ENCODE peak calls at places on chromosomes 11 and 22, in four cellular contexts. Q, L, N and X are unnamed samples.

GRCh38 chr11:66071326-66071870 is 1.3 kb downstream of the PACS1 start:
- DNase-seq in L (no peak), Q (no peak), N (no peak), X (no peak)

GRCh38 chr11:87180743-87181142 is 143.0 kb downstream of the TMEM135 start:
- DNase-seq in N (no peak), L (no peak), Q (no peak), X (no peak)

GRCh38 chr22:27672721-27673387 is 128.7 kb downstream of the MN1 start:
- DNase-seq in N (no peak), Q (no peak), L (no peak), X (no peak)

GRCh38 chr22:44182591-44183588 is 2.2 kb downstream of the PARVG start:
- DNase-seq in N (no peak), L (no peak), Q (no peak), X (no peak)

GRCh38 chr22:25774575-25775026 is 32.6 kb downstream of the MYO18B start:
- DNase-seq in Q (no peak), L (no peak), N (peak; percentile 84), X (peak; percentile 80)

GRCh38 chr11:48006301-48006992 is 26.1 kb downstream of the PTPRJ start:
- DNase-seq in N (no peak), L (peak; percentile 47), Q (no peak), X (no peak)

GRCh38 chr22:17113600-17113999 is 7.6 kb downstream of the TMEM121B start:
- DNase-seq in L (no peak), N (no peak), Q (no peak), X (no peak)

GRCh38 chr11:45644981-45645889 is 20.2 kb downstream of the CHST1 start:
- DNase-seq in L (no peak), Q (no peak), N (no peak), X (no peak)

GRCh38 chr11:5690216-5690615 is 626 bp downstream of the TRIM22 start:
- DNase-seq in N (no peak), Q (no peak), L (no peak), X (no peak)

GRCh38 chr11:127182586-127183203 is 182.1 kb upstream of the KIRREL3 start:
- DNase-seq in L (no peak), N (peak; percentile 41), Q (no peak), X (no peak)

GRCh38 chr11:73652046-73652730 is 5.8 kb downstream of the PLEKHB1 start:
- DNase-seq in N (no peak), L (no peak), Q (no peak), X (no peak)

GRCh38 chr22:48135641-48136040 is 1373.2 kb downstream of the TBC1D22A start:
- DNase-seq in L (no peak), Q (no peak), N (no peak), X (no peak)

GRCh38 chr11:72812968-72813739 is 1.1 kb upstream of the ATG16L2 start:
- DNase-seq in Q (no peak), L (peak; percentile 71), N (peak; percentile 67), X (peak; percentile 72)

GRCh38 chr11:12918667-12919066 is 90.4 kb upstream of the RASSF10 start:
- DNase-seq in Q (no peak), N (no peak), L (no peak), X (no peak)

GRCh38 chr11:62680825-62681240 is 2.0 kb upstream of the UBXN1 start:
- DNase-seq in L (peak; percentile 38), N (peak; percentile 71), Q (no peak), X (no peak)

GRCh38 chr11:123601136-123601535 is 53.3 kb downstream of the SCN3B start:
- DNase-seq in N (no peak), Q (no peak), L (no peak), X (no peak)

GRCh38 chr22:47437110-47437509 is 674.7 kb downstream of the TBC1D22A start:
- DNase-seq in N (no peak), Q (no peak), L (no peak), X (no peak)

GRCh38 chr11:3809624-3809928 is 1.2 kb downstream of the PGAP2 start:
- DNase-seq in Q (no peak), N (no peak), L (no peak), X (no peak)

GRCh38 chr11:47494996-47495855 is 46.3 kb upstream of the RAPSN start:
- DNase-seq in N (no peak), L (no peak), Q (no peak), X (no peak)

GRCh38 chr11:73205666-73206343 is 12.3 kb upstream of the P2RY2 start:
- DNase-seq in L (no peak), Q (no peak), N (no peak), X (no peak)

GRCh38 chr22:35400335-35400680 is 368 bp downstream of the MCM5 start:
- DNase-seq in L (no peak), Q (no peak), N (no peak), X (peak; percentile 37)

GRCh38 chr11:59173080-59173963 is 1.4 kb downstream of the DTX4 start:
- DNase-seq in Q (no peak), N (peak; percentile 36), L (no peak), X (peak; percentile 66)

GRCh38 chr22:33887173-33887572 is 33.1 kb downstream of the LARGE1 start:
- DNase-seq in Q (no peak), N (no peak), L (no peak), X (no peak)

GRCh38 chr22:21020802-21021429 is 6.0 kb downstream of the P2RX6 start:
- DNase-seq in Q (no peak), L (peak; percentile 98), N (peak; percentile 71), X (peak; percentile 68)

GRCh38 chr11:123301696-123302400 is 106.8 kb upstream of the CLMP start:
- DNase-seq in N (peak; percentile 94), L (peak; percentile 73), Q (peak; percentile 46), X (peak; percentile 83)

GRCh38 chr11:125343086-125343731 is 152.9 kb downstream of the FEZ1 start:
- DNase-seq in Q (no peak), N (no peak), L (no peak), X (no peak)

GRCh38 chr11:73293356-73293936 is 14.6 kb upstream of the ARHGEF17 start:
- DNase-seq in L (no peak), N (no peak), Q (no peak), X (no peak)

GRCh38 chr11:125201525-125202121 is 37.1 kb downstream of the PKNOX2 start:
- DNase-seq in N (no peak), Q (no peak), L (no peak), X (no peak)

GRCh38 chr22:50488006-50488677 is 1.5 kb downstream of the MIOX start:
- DNase-seq in L (no peak), N (no peak), Q (no peak), X (no peak)

GRCh38 chr11:44627911-44628729 is 62.7 kb downstream of the CD82 start:
- DNase-seq in N (peak; percentile 92), Q (no peak), L (no peak), X (no peak)

GRCh38 chr22:19918332-19919106 is 23.1 kb upstream of the COMT start:
- DNase-seq in Q (no peak), L (peak; percentile 75), N (no peak), X (no peak)

GRCh38 chr11:123302751-123303195 is 107.7 kb upstream of the CLMP start:
- DNase-seq in Q (no peak), N (no peak), L (no peak), X (no peak)

GRCh38 chr11:115503083-115503885 is 931 bp downstream of the CADM1 start:
- DNase-seq in Q (no peak), N (peak; percentile 74), L (no peak), X (peak; percentile 59)

GRCh38 chr11:122656073-122656630 is 630 bp downstream of the UBASH3B start:
- DNase-seq in Q (no peak), N (peak; percentile 87), L (peak; percentile 51), X (peak; percentile 56)

DNA sequence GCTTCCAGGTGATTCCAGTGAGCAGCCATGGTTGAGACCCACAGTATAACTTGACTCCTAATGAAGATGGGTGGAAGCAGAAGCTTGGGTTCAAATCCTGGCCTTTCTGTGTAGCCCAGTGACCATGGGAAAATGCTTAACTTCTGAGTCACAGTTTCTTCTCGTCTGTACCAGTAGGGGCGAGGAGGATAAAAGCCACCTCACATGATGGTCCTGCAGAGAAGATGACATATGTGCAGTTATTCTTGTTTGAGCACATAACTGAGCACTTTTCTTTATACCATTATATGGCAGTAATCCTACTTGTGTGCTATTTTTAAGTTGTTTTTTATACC is 5.0 kb downstream of the TMEM109 start:
- DNase-seq in N (no peak), Q (no peak), L (no peak), X (no peak)
- TF ChIP-seq TEAD4 in N (no peak), Q (no peak), L (no peak), X (no peak)

GRCh38 chr11:27524155-27524554 is 17.6 kb upstream of the LIN7C start:
- DNase-seq in N (peak; percentile 6), Q (no peak), L (no peak), X (peak; percentile 42)
- TF ChIP-seq TEAD4 in N (no peak), Q (peak; percentile 26), L (no peak), X (no peak)

DNA sequence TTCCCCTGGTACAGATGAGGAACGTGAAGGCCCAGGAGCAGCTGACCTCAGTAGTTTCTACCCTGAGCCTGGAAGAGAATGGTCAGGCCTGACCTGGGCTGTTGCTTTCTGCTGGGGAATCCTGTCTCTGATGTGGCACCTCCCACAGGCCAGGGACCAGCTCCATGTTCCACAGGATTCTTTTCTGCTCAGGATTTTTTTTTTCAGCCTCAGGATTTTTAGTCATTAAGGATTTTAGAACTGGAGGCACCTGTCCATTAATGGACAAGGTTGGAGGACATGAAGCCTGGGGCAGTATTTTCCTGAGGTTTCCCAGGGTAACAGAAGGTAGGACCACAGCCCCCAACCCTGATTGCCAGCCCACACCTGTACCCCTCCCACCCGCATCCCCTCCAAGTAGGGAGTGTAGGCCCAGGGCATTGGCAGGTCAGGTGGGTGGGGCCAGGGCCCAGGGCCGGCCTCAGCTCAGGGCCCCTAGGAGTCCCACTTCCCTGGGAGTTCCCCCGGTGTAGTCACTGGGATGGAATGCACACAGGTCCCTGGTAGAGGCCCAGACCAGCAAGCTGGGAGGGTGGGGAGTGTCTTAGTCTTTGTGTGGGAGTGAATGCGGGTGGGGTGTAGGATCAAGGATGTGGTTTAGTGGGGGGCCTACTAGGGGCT is 16.1 kb downstream of the BIK start:
- DNase-seq in N (peak; percentile 25), L (peak; percentile 62), Q (no peak), X (no peak)
- TF ChIP-seq TEAD4 in N (no peak), L (no peak), Q (no peak), X (no peak)

GRCh38 chr22:42389137-42389536 is 43.1 kb downstream of the NFAM1 start:
- DNase-seq in L (no peak), Q (no peak), N (no peak), X (no peak)

GRCh38 chr22:42384506-42384905 is 47.7 kb downstream of the NFAM1 start:
- DNase-seq in Q (no peak), N (no peak), L (no peak), X (no peak)

GRCh38 chr22:42385691-42386090 is 46.5 kb downstream of the NFAM1 start:
- DNase-seq in N (no peak), L (no peak), Q (no peak), X (no peak)

GRCh38 chr22:42387631-42388030 is 44.6 kb downstream of the NFAM1 start:
- DNase-seq in N (no peak), L (no peak), Q (no peak), X (no peak)

DNA sequence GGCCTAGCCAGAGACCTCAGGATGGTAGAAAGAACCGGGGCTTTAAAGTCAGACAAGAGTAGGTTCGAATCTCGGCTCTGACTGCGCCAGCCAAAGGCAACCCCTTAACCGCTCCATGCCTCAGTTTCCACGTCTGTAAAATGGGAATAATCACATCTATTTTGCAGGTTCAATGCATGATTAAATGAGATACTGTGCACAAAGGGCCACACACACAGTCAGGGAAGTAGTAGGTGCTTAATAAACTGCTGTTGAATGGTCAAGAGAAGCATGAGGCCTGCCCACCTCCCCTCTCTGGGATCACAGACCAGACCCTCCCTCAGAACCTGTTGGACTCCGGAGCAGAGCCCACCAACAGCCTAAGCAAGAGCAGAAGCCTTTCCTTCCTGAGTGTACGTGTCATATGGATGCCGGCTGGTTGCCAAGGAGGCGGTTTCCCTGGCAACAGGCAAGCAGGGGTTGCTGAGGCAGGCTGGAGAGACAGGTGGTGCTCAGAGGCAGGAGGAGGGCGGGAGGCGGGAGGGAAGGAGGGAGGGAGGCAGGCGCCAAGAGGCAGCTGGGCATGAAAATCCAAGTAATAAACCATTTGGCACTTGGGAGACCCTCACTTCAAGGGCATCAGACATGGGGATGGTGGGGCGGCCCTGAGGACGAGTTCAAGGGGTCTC is 43.9 kb downstream of the NFAM1 start:
- DNase-seq in N (peak; percentile 84), L (no peak), Q (no peak), X (peak; percentile 63)
- TF ChIP-seq TEAD4 in N (no peak), L (no peak), Q (no peak), X (no peak)